ENCODE peak calls at places on chromosomes 5 and 9, in five cellular contexts. U is GM20000, E is astrocyte, C is dorsolateral prefrontal cortex, V is A549. H is an unnamed sample.

GRCh38 chr9:77753183-77753582 is 105.1 kb upstream of the GNA14 start:
- DNase-seq in V (no peak), U (no peak), E (no peak), C (no peak), H (no peak)

GRCh38 chr9:110691002-110691549 is 22.5 kb downstream of the MUSK start:
- DNase-seq in E (peak; percentile 42), U (no peak), V (peak; percentile 10), C (no peak), H (no peak)

GRCh38 chr9:121074370-121075250 is at the start of gene CNTRL:
- DNase-seq in V (peak; percentile 95), E (peak; percentile 79), C (peak; percentile 87), U (peak; percentile 87), H (peak; percentile 85)

GRCh38 chr5:27217160-27217956 is 179.0 kb upstream of the CDH9 start:
- DNase-seq in U (no peak), E (no peak), V (peak; percentile 4), C (no peak), H (no peak)

GRCh38 chr5:3277590-3278196 is 317.9 kb upstream of the IRX1 start:
- DNase-seq in V (no peak), E (no peak), U (peak; percentile 28), C (no peak), H (no peak)

GRCh38 chr9:113152699-113153098 is 1.9 kb downstream of the SLC31A2 start:
- DNase-seq in C (no peak), V (no peak), E (no peak), U (no peak), H (no peak)

GRCh38 chr5:179164331-179165311 is 104.4 kb downstream of the ZNF354C start:
- DNase-seq in V (no peak), U (no peak), C (no peak), E (no peak), H (no peak)

GRCh38 chr5:96257904-96258303 is 175.1 kb downstream of the PCSK1 start:
- DNase-seq in U (no peak), V (no peak), E (peak; percentile 92), C (no peak), H (no peak)

GRCh38 chr5:83718195-83718825 is 2.3 kb downstream of the HAPLN1 start:
- DNase-seq in U (peak; percentile 79), C (peak; percentile 49), V (peak; percentile 72), E (peak; percentile 52), H (peak; percentile 75)

GRCh38 chr5:65172486-65173129 is 309.1 kb downstream of the ADAMTS6 start:
- DNase-seq in U (peak; percentile 79), E (peak; percentile 100), V (no peak), C (no peak), H (peak; percentile 78)

GRCh38 chr5:66710557-66710956 is 114.4 kb downstream of the MAST4 start:
- DNase-seq in E (peak; percentile 80), V (no peak), C (no peak), U (no peak), H (no peak)

GRCh38 chr5:53482717-53483638 is 2.5 kb downstream of the FST start:
- DNase-seq in E (no peak), V (peak; percentile 27), C (no peak), U (peak; percentile 52), H (peak; percentile 37)

GRCh38 chr9:133274236-133275104 is 531 bp downstream of the ABO start:
- DNase-seq in E (no peak), C (no peak), U (no peak), V (no peak), H (no peak)

GRCh38 chr9:128323192-128323730 is 622 bp downstream of the COQ4 start:
- DNase-seq in E (peak; percentile 34), U (peak; percentile 34), C (no peak), V (no peak), H (peak; percentile 51)
- TF ChIP-seq CTCF in E (no peak), U (no peak), C (no peak), V (no peak), H (no peak)

DNA sequence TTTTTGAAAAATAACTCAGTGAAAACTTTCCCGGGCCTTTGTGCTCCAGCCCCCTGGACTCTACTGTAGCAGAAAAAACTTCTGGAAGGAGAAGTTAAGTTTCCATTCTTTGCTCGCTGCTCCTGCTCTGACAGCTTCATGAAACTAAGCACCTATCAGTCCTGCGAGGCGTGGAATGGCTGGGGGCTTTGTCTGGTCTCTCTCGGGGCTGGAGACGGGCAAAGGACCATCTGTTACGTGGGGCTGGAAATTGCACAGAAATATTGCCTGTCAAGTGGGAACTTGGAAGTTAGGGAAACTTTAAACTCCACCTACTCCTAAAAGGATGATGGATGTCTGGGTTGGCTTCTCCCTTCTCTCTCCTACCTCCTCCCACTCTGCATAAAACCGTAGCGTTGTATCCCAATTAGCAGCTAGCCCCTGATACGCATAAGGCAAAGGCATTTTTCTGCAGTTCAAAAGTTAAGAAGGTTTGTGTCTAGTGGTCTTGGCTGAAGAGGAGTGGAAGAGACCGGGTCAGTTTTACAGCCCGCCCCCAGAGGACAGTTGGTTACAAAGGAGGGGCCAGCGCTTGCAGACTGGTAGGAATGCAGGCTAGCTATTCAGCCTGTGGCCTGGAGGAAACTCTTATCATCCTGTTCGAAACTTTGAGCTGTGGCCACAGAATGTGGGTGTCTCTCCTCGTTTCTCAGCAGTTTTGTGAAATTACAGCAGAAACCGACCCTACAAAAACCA is 1.2 kb downstream of the FBXL7 start:
- DNase-seq in V (peak; percentile 41), U (peak; percentile 27), E (peak; percentile 87), C (peak; percentile 39), H (no peak)
- TF ChIP-seq CTCF in V (no peak), U (no peak), E (peak; percentile 33), C (peak; percentile 34), H (no peak)

DNA sequence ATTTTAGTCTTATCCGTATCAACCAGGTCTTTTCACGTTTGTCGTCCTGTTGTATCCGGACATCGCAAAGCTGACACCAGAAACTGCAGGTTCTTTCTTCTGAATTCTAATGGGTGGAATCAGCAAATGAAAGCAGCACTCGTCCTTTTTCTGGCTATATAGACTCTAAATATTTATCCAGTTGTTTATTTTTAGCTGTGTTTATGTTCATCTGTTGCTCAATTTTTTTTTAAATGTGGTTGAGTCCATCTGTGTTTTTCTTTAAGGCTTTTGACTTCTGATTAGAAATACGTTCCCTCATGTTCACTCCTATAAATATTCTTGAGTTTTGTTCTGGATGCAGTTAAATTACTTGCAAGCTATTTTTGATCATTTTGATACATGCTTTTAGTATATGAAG is 831.7 kb downstream of the MTRR start:
- DNase-seq in C (no peak), E (no peak), U (no peak), V (no peak), H (no peak)
- TF ChIP-seq CTCF in C (no peak), E (no peak), U (no peak), V (no peak), H (no peak)

DNA sequence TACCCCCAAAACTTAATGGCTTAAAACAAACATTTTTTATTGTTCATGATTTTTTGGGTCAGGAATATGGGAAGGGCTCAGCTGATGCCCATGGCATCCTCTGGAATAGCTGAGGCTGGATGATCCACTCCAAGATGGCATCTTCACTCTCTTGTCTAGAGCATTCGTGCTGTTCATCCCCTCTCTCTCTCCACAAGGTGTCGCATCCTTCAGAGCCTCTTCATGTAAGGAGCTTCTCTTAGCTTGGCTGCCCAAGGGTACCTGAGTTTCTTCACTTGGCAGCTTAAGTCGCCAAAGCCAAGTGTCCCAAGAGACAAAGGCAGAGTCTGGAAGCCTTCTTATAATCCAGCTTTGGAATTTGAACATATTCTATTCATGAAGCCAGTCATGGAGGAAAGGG is 294.7 kb downstream of the CHSY3 start:
- DNase-seq in V (peak; percentile 68), C (no peak), U (peak; percentile 11), E (peak; percentile 18), H (peak; percentile 8)
- TF ChIP-seq CTCF in V (no peak), C (no peak), U (no peak), E (no peak), H (peak; percentile 29)

GRCh38 chr5:77282337-77283027 is 72.0 kb downstream of the PDE8B start:
- DNase-seq in V (peak; percentile 23), E (peak; percentile 26), C (no peak), U (no peak), H (no peak)
- TF ChIP-seq CTCF in V (no peak), E (peak; percentile 11), C (no peak), U (no peak), H (no peak)

GRCh38 chr9:86557063-86557766 is 203.0 kb upstream of the TUT7 start:
- DNase-seq in C (no peak), E (peak; percentile 56), U (no peak), V (no peak), H (no peak)
- TF ChIP-seq CTCF in C (no peak), E (no peak), U (no peak), V (no peak), H (no peak)

GRCh38 chr5:115313632-115314031 is 17.2 kb upstream of the CCDC112 start:
- DNase-seq in U (no peak), V (no peak), E (no peak), C (no peak), H (no peak)
- TF ChIP-seq CTCF in U (no peak), V (no peak), E (no peak), C (no peak), H (no peak)

GRCh38 chr5:9514968-9515367 is 30.9 kb downstream of the SEMA5A start:
- DNase-seq in V (no peak), C (no peak), U (no peak), E (no peak), H (no peak)

GRCh38 chr5:9512452-9512851 is 33.4 kb downstream of the SEMA5A start:
- DNase-seq in E (peak; percentile 39), U (no peak), V (no peak), C (no peak), H (no peak)

GRCh38 chr5:9516591-9516990 is 29.3 kb downstream of the SEMA5A start:
- DNase-seq in C (no peak), E (no peak), U (no peak), V (no peak), H (no peak)

GRCh38 chr5:9515451-9515850 is 30.4 kb downstream of the SEMA5A start:
- DNase-seq in E (no peak), C (no peak), V (no peak), U (no peak), H (no peak)

GRCh38 chr5:9513825-9514224 is 32.0 kb downstream of the SEMA5A start:
- DNase-seq in C (no peak), E (no peak), U (no peak), V (no peak), H (no peak)
- TF ChIP-seq CTCF in C (no peak), E (peak; percentile 17), U (no peak), V (no peak), H (no peak)

H was measured in GM13977.